ENCODE peak calls at places on chromosomes 12 and 14, in five cellular contexts. M is neural progenitor cell, Q is astrocyte of the cerebellum, U is kidney epithelial cell, C is fibroblast of lung. F is an unnamed sample.

GRCh38 chr12:11730299-11731041 is 81.0 kb downstream of the ETV6 start:
- DNase-seq in M (no peak), Q (no peak), U (no peak), C (no peak), F (no peak)

GRCh38 chr12:14843425-14843887 is at the start of gene ART4:
- DNase-seq in M (no peak), Q (no peak), U (no peak), C (no peak), F (no peak)

GRCh38 chr14:37858733-37859132 is 263.3 kb downstream of the TTC6 start:
- DNase-seq in M (no peak), Q (no peak), U (no peak), C (no peak), F (no peak)

GRCh38 chr12:130477221-130477620 is 139.5 kb downstream of the PIWIL1 start:
- DNase-seq in M (no peak), Q (no peak), U (no peak), C (no peak), F (no peak)

GRCh38 chr14:70726651-70727375 is 82.5 kb downstream of the MAP3K9 start:
- DNase-seq in M (no peak), Q (no peak), U (no peak), C (no peak), F (no peak)

GRCh38 chr14:21498540-21499526 is 12.3 kb downstream of the METTL3 start:
- DNase-seq in M (peak; percentile 85), Q (peak; percentile 33), U (no peak), C (peak; percentile 28), F (no peak)

GRCh38 chr12:104177663-104178501 is 37.7 kb upstream of the TXNRD1 start:
- DNase-seq in M (no peak), Q (peak; percentile 94), U (peak; percentile 92), C (peak; percentile 99), F (peak; percentile 85)

GRCh38 chr12:115763982-115764621 is 513.4 kb downstream of the MED13L start:
- DNase-seq in M (no peak), Q (no peak), U (no peak), C (no peak), F (no peak)

GRCh38 chr14:70096866-70097265 is 91.9 kb downstream of the SLC8A3 start:
- DNase-seq in M (peak; percentile 68), Q (no peak), U (no peak), C (no peak), F (no peak)

GRCh38 chr14:103543140-103543539 is 14.1 kb downstream of the TRMT61A start:
- DNase-seq in M (no peak), Q (no peak), U (no peak), C (no peak), F (no peak)

GRCh38 chr12:111156304-111156703 is 212.6 kb downstream of the PHETA1 start:
- DNase-seq in M (no peak), Q (no peak), U (no peak), C (no peak), F (no peak)

GRCh38 chr14:72683787-72684186 is 210.1 kb downstream of the DPF3 start:
- DNase-seq in M (no peak), Q (no peak), U (no peak), C (no peak), F (no peak)

GRCh38 chr14:69773571-69774276 is 6.8 kb downstream of the SRSF5 start:
- DNase-seq in M (no peak), Q (no peak), U (no peak), C (no peak), F (no peak)

GRCh38 chr12:15688202-15688736 is 100.9 kb downstream of the EPS8 start:
- DNase-seq in M (no peak), Q (no peak), U (no peak), C (no peak), F (no peak)

GRCh38 chr12:4833053-4833452 is 76.7 kb upstream of the KCNA1 start:
- DNase-seq in M (no peak), Q (no peak), U (no peak), C (no peak), F (no peak)

GRCh38 chr12:129887047-129887568 is 16.7 kb downstream of the TMEM132D start:
- DNase-seq in M (no peak), Q (peak; percentile 33), U (peak; percentile 19), C (peak; percentile 62), F (no peak)

GRCh38 chr12:13203028-13203922 is 6.7 kb downstream of the EMP1 start:
- DNase-seq in M (peak; percentile 70), Q (no peak), U (no peak), C (no peak), F (no peak)

GRCh38 chr14:23055621-23056256 is 1.6 kb downstream of the CDH24 start:
- DNase-seq in M (no peak), Q (no peak), U (no peak), C (peak; percentile 34), F (no peak)

GRCh38 chr12:64029013-64029857 is 184.7 kb downstream of the SRGAP1 start:
- DNase-seq in M (no peak), Q (no peak), U (no peak), C (peak; percentile 75), F (no peak)

GRCh38 chr14:56002316-56002715 is 115.9 kb upstream of the PELI2 start:
- DNase-seq in M (no peak), Q (peak; percentile 46), U (peak; percentile 32), C (peak; percentile 80), F (no peak)

GRCh38 chr14:90778468-90779255 is 37.6 kb downstream of the TTC7B start:
- DNase-seq in M (no peak), Q (no peak), U (no peak), C (no peak), F (no peak)

GRCh38 chr14:87405563-87405962 is 587.4 kb downstream of the GALC start:
- DNase-seq in M (no peak), Q (no peak), U (no peak), C (no peak), F (no peak)

GRCh38 chr14:87411370-87411769 is 581.6 kb downstream of the GALC start:
- DNase-seq in M (no peak), Q (no peak), U (no peak), C (no peak), F (no peak)

GRCh38 chr14:87407344-87407743 is 585.6 kb downstream of the GALC start:
- DNase-seq in M (no peak), Q (no peak), U (no peak), C (peak; percentile 9), F (no peak)

GRCh38 chr14:87409401-87409800 is 583.6 kb downstream of the GALC start:
- DNase-seq in M (no peak), Q (no peak), U (peak; percentile 70), C (peak; percentile 72), F (peak; percentile 6)
- TF ChIP-seq CTCF in M (no peak), Q (no peak), U (no peak), C (no peak), F (no peak)

GRCh38 chr14:49980027-49980426 is 87.1 kb downstream of the ARF6 start:
- DNase-seq in M (no peak), Q (no peak), U (no peak), C (no peak), F (no peak)
- H3K4me3 ChIP-seq in M (no peak overlapping the region), Q (no peak overlapping the region), U (no peak overlapping the region), C (no peak overlapping the region), F (no peak overlapping the region)

GRCh38 chr12:78585132-78585531 is 279.4 kb upstream of the SYT1 start:
- DNase-seq in M (no peak), Q (no peak), U (no peak), C (no peak), F (no peak)

GRCh38 chr12:78580296-78580695 is 284.3 kb upstream of the SYT1 start:
- DNase-seq in M (no peak), Q (no peak), U (no peak), C (peak; percentile 31), F (no peak)

GRCh38 chr12:78586790-78587189 is 277.8 kb upstream of the SYT1 start:
- DNase-seq in M (no peak), Q (no peak), U (no peak), C (no peak), F (no peak)

GRCh38 chr12:78584695-78585094 is 279.9 kb upstream of the SYT1 start:
- DNase-seq in M (peak; percentile 77), Q (no peak), U (no peak), C (peak; percentile 16), F (no peak)
- TF ChIP-seq CTCF in M (peak; percentile 77), Q (peak; percentile 25), U (peak; percentile 19), C (peak; percentile 14), F (peak; percentile 37)

GRCh38 chr12:120422892-120423456 is 14.9 kb upstream of the COX6A1 start:
- DNase-seq in M (no peak), Q (no peak), U (no peak), C (no peak), F (no peak)
- H3K4me3 ChIP-seq in M (no peak overlapping the region), Q (no peak overlapping the region), U (no peak overlapping the region), C (no peak overlapping the region), F (no peak overlapping the region)

GRCh38 chr14:68362841-68363240 is 430.0 kb downstream of the ZFP36L1 start:
- DNase-seq in M (no peak), Q (no peak), U (no peak), C (no peak), F (no peak)

GRCh38 chr14:68365228-68365627 is 427.6 kb downstream of the ZFP36L1 start:
- DNase-seq in M (no peak), Q (no peak), U (no peak), C (peak; percentile 89), F (no peak)

GRCh38 chr14:68363841-68364711 is 428.8 kb downstream of the ZFP36L1 start:
- DNase-seq in M (peak; percentile 95), Q (peak; percentile 47), U (peak; percentile 70), C (peak; percentile 85), F (peak; percentile 75)

GRCh38 chr14:68364823-68365222 is 428.0 kb downstream of the ZFP36L1 start:
- DNase-seq in M (no peak), Q (no peak), U (peak; percentile 49), C (peak; percentile 56), F (peak; percentile 49)

GRCh38 chr14:68363401-68363800 is 429.5 kb downstream of the ZFP36L1 start:
- DNase-seq in M (peak; percentile 59), Q (no peak), U (no peak), C (no peak), F (no peak)
- TF ChIP-seq CTCF in M (peak; percentile 46), Q (peak; percentile 15), U (no peak), C (no peak), F (peak; percentile 16)

DNA sequence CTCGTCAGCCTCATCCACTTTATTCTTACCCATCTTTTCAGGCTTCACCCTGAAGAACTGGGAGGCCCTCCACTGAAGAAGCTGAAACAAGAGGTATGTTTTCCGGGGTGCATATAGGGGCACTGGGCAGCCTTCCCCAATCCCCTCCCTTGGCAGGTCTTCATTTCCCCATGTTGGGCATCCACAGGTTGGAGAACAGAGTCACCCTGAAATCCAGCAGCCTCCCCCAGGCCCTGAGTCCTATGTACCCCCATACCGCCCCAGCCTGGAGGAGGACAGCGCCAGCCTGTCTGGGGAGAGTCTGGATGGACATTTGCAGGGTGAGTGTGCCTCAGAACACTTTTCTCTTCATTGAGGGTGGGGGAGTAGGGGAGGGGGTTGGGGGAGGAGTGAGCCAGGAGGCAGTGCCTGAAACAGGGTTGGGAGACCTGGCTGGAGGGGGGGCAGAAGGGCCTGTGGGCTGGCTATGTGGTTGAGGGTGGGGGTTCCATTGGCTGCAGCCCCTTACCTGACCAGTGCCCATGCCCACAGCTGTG is 4.0 kb downstream of the NAB2 start:
- DNase-seq in M (no peak), Q (no peak), U (no peak), C (no peak), F (no peak)
- H3K4me3 ChIP-seq in M (no peak overlapping the region), Q (no peak overlapping the region), U (no peak overlapping the region), C (no peak overlapping the region), F (no peak overlapping the region)